ENCODE peak calls at places on chromosome X, in nine cellular contexts. O is ovary, J is HFF-Myc, D is AG04449, Z is foreskin keratinocyte, C is fibroblast of mammary gland, M is astrocyte of the spinal cord, H is A549, F is heart left ventricle. S is an unnamed sample.

GRCh38 chrX:22389544-22390243 is 117.0 kb downstream of the CBLL2 start:
- DNase-seq in O (no peak), J (no peak), D (peak), Z (peak), C (peak), M (peak), H (no peak), F (no peak), S (no peak)

GRCh38 chrX:63913719-63914118 is 128.7 kb upstream of the ARHGEF9 start:
- DNase-seq in O (no peak), J (no peak), D (no peak), Z (no peak), C (no peak), M (no peak), H (no peak), F (no peak), S (no peak)

GRCh38 chrX:125131146-125131545 is 188.5 kb upstream of the TEX13C start:
- DNase-seq in O (no peak), J (no peak), D (no peak), Z (peak), C (no peak), M (no peak), H (no peak), F (no peak), S (no peak)

GRCh38 chrX:13082286-13083065 is 38.1 kb upstream of the FAM9C start:
- DNase-seq in O (no peak), J (no peak), D (no peak), Z (no peak), C (no peak), M (no peak), H (no peak), F (no peak), S (no peak)

GRCh38 chrX:72276478-72276953 is 532 bp downstream of the RPS4X start:
- DNase-seq in O (no peak), J (no peak), D (no peak), Z (no peak), C (no peak), M (peak), H (no peak), F (no peak), S (no peak)

GRCh38 chrX:34437586-34437985 is 219.5 kb downstream of the TMEM47 start:
- DNase-seq in O (peak), J (no peak), D (no peak), Z (no peak), C (no peak), M (no peak), H (no peak), F (no peak), S (no peak)

GRCh38 chrX:2933125-2933900 is 4.2 kb upstream of the ARSD start:
- DNase-seq in O (no peak), J (no peak), D (no peak), Z (peak), C (no peak), M (no peak), H (no peak), F (no peak), S (no peak)

GRCh38 chrX:24768556-24768955 is 74.8 kb downstream of the POLA1 start:
- DNase-seq in O (no peak), J (no peak), D (no peak), Z (no peak), C (no peak), M (no peak), H (no peak), F (no peak), S (no peak)

GRCh38 chrX:46961574-46962279 is 49.5 kb downstream of the JADE3 start:
- DNase-seq in O (no peak), J (no peak), D (no peak), Z (no peak), C (no peak), M (no peak), H (no peak), F (no peak), S (no peak)

GRCh38 chrX:49042581-49043219 is 457 bp downstream of the TFE3 start:
- DNase-seq in O (no peak), J (no peak), D (no peak), Z (no peak), C (no peak), M (no peak), H (no peak), F (no peak), S (no peak)

GRCh38 chrX:47864785-47865184 is 28.1 kb downstream of the ZNF81 start:
- DNase-seq in O (no peak), J (no peak), D (no peak), Z (no peak), C (no peak), M (no peak), H (no peak), F (no peak), S (no peak)

GRCh38 chrX:53077207-53078197 is 4.7 kb upstream of the TSPYL2 start:
- DNase-seq in O (peak), J (no peak), D (no peak), Z (no peak), C (no peak), M (no peak), H (no peak), F (no peak), S (no peak)

GRCh38 chrX:118360429-118361125 is 14.7 kb downstream of the WDR44 start:
- DNase-seq in O (no peak), J (no peak), D (no peak), Z (peak), C (no peak), M (peak), H (no peak), F (no peak), S (no peak)

GRCh38 chrX:53284684-53285447 is 3.5 kb upstream of the IQSEC2 start:
- DNase-seq in O (peak), J (no peak), D (no peak), Z (no peak), C (peak), M (peak), H (peak), F (peak), S (peak)

GRCh38 chrX:5474282-5474681 is 754.4 kb downstream of the NLGN4X start:
- DNase-seq in O (no peak), J (no peak), D (no peak), Z (peak), C (no peak), M (no peak), H (no peak), F (no peak), S (no peak)

GRCh38 chrX:49910344-49910743 is 12.1 kb upstream of the CLCN5 start:
- DNase-seq in O (no peak), J (no peak), D (no peak), Z (no peak), C (no peak), M (no peak), H (no peak), F (no peak), S (no peak)

GRCh38 chrX:151801980-151802379 is 67.4 kb downstream of the CNGA2 start:
- DNase-seq in O (no peak), J (no peak), D (no peak), Z (no peak), C (peak), M (no peak), H (peak), F (no peak), S (no peak)
- TF ChIP-seq CTCF in O (no peak), J (peak), D (peak), Z (peak), C (peak), M (peak), H (peak), F (no peak), S (no peak)

GRCh38 chrX:151488677-151489076 is 74.8 kb upstream of the PASD1 start:
- DNase-seq in O (no peak), J (no peak), D (no peak), Z (no peak), C (no peak), M (no peak), H (peak), F (no peak), S (no peak)
- TF ChIP-seq CTCF in O (no peak), J (peak), D (no peak), Z (peak), C (no peak), M (no peak), H (no peak), F (no peak), S (peak)

GRCh38 chrX:135512508-135513139 is 7.8 kb upstream of the INTS6L start:
- DNase-seq in O (no peak), J (no peak), D (no peak), Z (no peak), C (no peak), M (no peak), H (no peak), F (no peak), S (no peak)

GRCh38 chrX:135518161-135518560 is 2.3 kb upstream of the INTS6L start:
- DNase-seq in O (no peak), J (no peak), D (no peak), Z (no peak), C (no peak), M (no peak), H (no peak), F (no peak), S (no peak)

GRCh38 chrX:135520022-135520552 is 373 bp upstream of the INTS6L start:
- DNase-seq in O (no peak), J (no peak), D (peak), Z (no peak), C (peak), M (no peak), H (no peak), F (no peak), S (no peak)

GRCh38 chrX:135513140-135513535 is 7.3 kb upstream of the INTS6L start:
- DNase-seq in O (no peak), J (no peak), D (no peak), Z (no peak), C (no peak), M (no peak), H (no peak), F (no peak), S (no peak)

GRCh38 chrX:135516376-135516775 is 4.1 kb upstream of the INTS6L start:
- DNase-seq in O (no peak), J (no peak), D (no peak), Z (no peak), C (no peak), M (no peak), H (no peak), F (no peak), S (no peak)
- TF ChIP-seq CTCF in O (no peak), J (no peak), D (no peak), Z (peak), C (peak), M (no peak), H (no peak), F (no peak), S (no peak)

GRCh38 chrX:11040405-11040804 is 70.7 kb upstream of the HCCS start:
- DNase-seq in O (no peak), J (no peak), D (no peak), Z (no peak), C (no peak), M (no peak), H (no peak), F (no peak), S (no peak)
- TF ChIP-seq CTCF in O (no peak), J (no peak), D (peak), Z (no peak), C (no peak), M (no peak), H (no peak), F (no peak), S (no peak)

DNA sequence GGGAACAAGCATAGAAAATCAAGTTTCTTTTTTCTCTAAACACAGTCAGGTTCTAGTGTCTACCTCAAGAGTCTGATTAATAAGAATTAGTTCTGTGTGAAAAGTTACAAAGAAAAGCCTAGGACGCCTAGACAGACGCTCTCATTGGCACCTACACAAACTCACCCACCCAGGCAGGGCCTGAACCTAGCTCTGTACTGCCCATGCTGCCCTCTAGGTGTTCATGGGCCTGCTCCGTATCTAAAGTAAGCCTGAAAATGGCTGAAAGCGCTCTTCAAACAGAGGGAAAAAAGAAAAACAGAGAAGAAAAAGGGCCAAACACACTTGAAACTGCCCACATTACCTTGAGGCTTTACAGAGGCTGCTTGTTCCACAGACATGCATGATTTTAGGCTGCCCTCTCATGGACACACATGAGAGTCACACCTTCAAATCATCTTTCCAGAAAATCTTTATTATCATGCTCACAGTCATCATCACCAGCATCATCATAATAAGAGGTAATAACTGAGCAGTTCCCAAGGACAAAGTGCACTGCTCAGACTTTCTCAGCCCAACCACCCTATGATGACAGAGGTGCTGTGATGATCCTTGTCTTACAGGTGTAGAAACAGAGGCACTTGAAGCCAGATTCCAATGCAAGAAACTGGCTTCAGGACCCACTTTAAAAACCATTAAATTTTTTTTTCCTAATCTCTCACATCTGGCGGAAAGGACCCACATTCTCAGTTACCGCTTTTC is 49.6 kb downstream of the MAP7D2 start:
- DNase-seq in O (no peak), J (peak), D (no peak), Z (peak), C (peak), M (peak), H (peak), F (no peak), S (no peak)
- TF ChIP-seq CTCF in O (no peak), J (peak), D (peak), Z (peak), C (peak), M (peak), H (peak), F (peak), S (peak)